ENCODE peak calls at places on chromosomes 2 and 18, in nine cellular contexts. L is tibial artery; E is astrocyte of the cerebellum; Z is cardiac fibroblast; J is naive thymus-derived CD4-positive, alpha-beta T cell; D is OCI-LY7; X is right cardiac atrium; K is fibroblast of the aortic adventitia; U is PC-9. C is an unnamed sample.

GRCh38 chr2:219406861-219407230 is 11.3 kb upstream of the DES start:
- DNase-seq in L (peak), E (peak), Z (peak), J (no peak), D (no peak), X (peak), K (peak), U (no peak), C (peak)

GRCh38 chr2:120512321-120512710 is 166.4 kb downstream of the INHBB start:
- DNase-seq in L (no peak), E (no peak), Z (no peak), J (no peak), D (no peak), X (no peak), K (no peak), U (no peak), C (no peak)

GRCh38 chr2:210630904-210631560 is 74.6 kb downstream of the CPS1 start:
- DNase-seq in L (no peak), E (no peak), Z (peak), J (no peak), D (no peak), X (no peak), K (no peak), U (no peak), C (no peak)

GRCh38 chr2:156472686-156473085 is 36.5 kb downstream of the GPD2 start:
- DNase-seq in L (no peak), E (no peak), Z (no peak), J (no peak), D (no peak), X (no peak), K (no peak), U (no peak), C (no peak)

GRCh38 chr2:137674991-137675390 is 289.3 kb upstream of the HNMT start:
- DNase-seq in L (no peak), E (no peak), Z (no peak), J (no peak), D (no peak), X (no peak), K (no peak), U (no peak), C (no peak)

GRCh38 chr2:121018136-121019057 is 266.6 kb downstream of the TFCP2L1 start:
- DNase-seq in L (no peak), E (no peak), Z (peak), J (no peak), D (no peak), X (peak), K (no peak), U (no peak), C (no peak)

GRCh38 chr2:137769406-137769805 is 194.9 kb upstream of the HNMT start:
- DNase-seq in L (no peak), E (no peak), Z (no peak), J (no peak), D (no peak), X (no peak), K (no peak), U (no peak), C (no peak)

GRCh38 chr18:13359195-13359594 is 140.6 kb downstream of the LDLRAD4 start:
- DNase-seq in L (no peak), E (no peak), Z (no peak), J (no peak), D (peak), X (no peak), K (no peak), U (no peak), C (no peak)

GRCh38 chr2:55926246-55926645 is 2.7 kb upstream of the EFEMP1 start:
- DNase-seq in L (no peak), E (no peak), Z (no peak), J (no peak), D (no peak), X (no peak), K (no peak), U (no peak), C (no peak)

GRCh38 chr2:118672571-118673158 is 174.8 kb downstream of the EN1 start:
- DNase-seq in L (no peak), E (no peak), Z (no peak), J (no peak), D (no peak), X (no peak), K (peak), U (peak), C (no peak)

GRCh38 chr2:12935226-12935625 is 218.5 kb downstream of the TRIB2 start:
- DNase-seq in L (no peak), E (no peak), Z (peak), J (no peak), D (no peak), X (no peak), K (no peak), U (no peak), C (no peak)

GRCh38 chr2:106995560-106995959 is 109.6 kb upstream of the ST6GAL2 start:
- DNase-seq in L (no peak), E (no peak), Z (peak), J (no peak), D (no peak), X (no peak), K (peak), U (no peak), C (peak)

GRCh38 chr2:63843093-63843492 is 1.4 kb downstream of the UGP2 start:
- DNase-seq in L (no peak), E (no peak), Z (peak), J (no peak), D (no peak), X (no peak), K (no peak), U (no peak), C (no peak)

DNA sequence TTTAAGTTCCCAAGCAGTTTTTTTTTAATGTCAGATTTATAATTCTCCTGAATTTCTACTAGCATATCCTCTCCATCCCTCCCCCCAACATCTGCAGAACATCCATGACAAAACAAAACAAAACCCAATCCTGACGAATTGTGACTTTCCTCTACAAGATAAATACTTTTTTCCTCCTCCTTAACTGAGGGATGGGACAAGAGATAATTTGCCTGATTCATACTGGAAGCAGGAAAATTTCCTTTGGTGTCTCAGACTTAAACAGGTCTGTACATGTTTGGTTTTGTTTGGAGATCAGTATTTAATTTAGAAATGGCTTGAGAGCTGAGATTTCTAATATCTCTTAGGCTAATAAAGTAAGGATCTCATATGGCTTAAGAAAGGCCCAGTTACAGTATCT is 2.2 kb downstream of the CAVIN2 start:
- DNase-seq in L (no peak), E (no peak), Z (peak), J (no peak), D (no peak), X (no peak), K (peak), U (no peak), C (no peak)
- H3K4me3 ChIP-seq in L (peak), E (no peak), Z (peak), J (no peak), D (no peak), X (peak), K (peak), U (no peak), C (no peak)

GRCh38 chr18:54148678-54149077 is 75.8 kb downstream of the MBD2 start:
- DNase-seq in L (no peak), E (no peak), Z (no peak), J (no peak), D (no peak), X (no peak), K (no peak), U (no peak), C (no peak)
- H3K4me3 ChIP-seq in L (no peak), E (no peak), Z (no peak), J (no peak), D (no peak), X (no peak), K (no peak), U (peak), C (no peak)

GRCh38 chr18:33444699-33445098 is 4.2 kb upstream of the CCDC178 start:
- DNase-seq in L (no peak), E (no peak), Z (no peak), J (no peak), D (no peak), X (no peak), K (no peak), U (no peak), C (no peak)

GRCh38 chr18:33440384-33441043 is at the start of gene CCDC178:
- DNase-seq in L (peak), E (no peak), Z (no peak), J (no peak), D (no peak), X (peak), K (peak), U (no peak), C (no peak)

GRCh38 chr18:33440011-33440383 is 524 bp downstream of the CCDC178 start:
- DNase-seq in L (peak), E (peak), Z (peak), J (no peak), D (peak), X (peak), K (peak), U (no peak), C (peak)
- H3K4me3 ChIP-seq in L (peak), E (peak), Z (no peak), J (no peak), D (no peak), X (peak), K (peak), U (no peak), C (peak)

GRCh38 chr2:45691600-45691999 is 40.1 kb downstream of the PRKCE start:
- DNase-seq in L (no peak), E (no peak), Z (no peak), J (no peak), D (peak), X (no peak), K (no peak), U (no peak), C (no peak)

GRCh38 chr2:45690223-45690622 is 38.7 kb downstream of the PRKCE start:
- DNase-seq in L (no peak), E (no peak), Z (no peak), J (no peak), D (no peak), X (no peak), K (no peak), U (no peak), C (no peak)

GRCh38 chr2:45688479-45689298 is 37.2 kb downstream of the PRKCE start:
- DNase-seq in L (no peak), E (peak), Z (no peak), J (no peak), D (no peak), X (no peak), K (peak), U (no peak), C (no peak)

GRCh38 chr2:45691152-45691551 is 39.7 kb downstream of the PRKCE start:
- DNase-seq in L (no peak), E (no peak), Z (peak), J (no peak), D (peak), X (no peak), K (no peak), U (no peak), C (no peak)

GRCh38 chr2:45692566-45692965 is 41.1 kb downstream of the PRKCE start:
- DNase-seq in L (no peak), E (no peak), Z (no peak), J (no peak), D (no peak), X (no peak), K (no peak), U (no peak), C (no peak)
- H3K4me3 ChIP-seq in L (no peak), E (no peak), Z (no peak), J (no peak), D (no peak), X (no peak), K (no peak), U (no peak), C (no peak)

C was measured in AG04449.